ENCODE peak calls at places on chromosomes 5 and 9, in ten cellular contexts. I, O, T, R, M, C, F, W, Y and E are unnamed samples. For H3K4me1, the result is how much of the 10 kb centered on the place peaks cover.

GRCh38 chr5:68272289-68272688 is 56.7 kb downstream of the PIK3R1 start:
- DNase-seq in Y (no peak), R (no peak), O (no peak), F (no peak), I (no peak), T (no peak), W (no peak), C (no peak), M (no peak), E (no peak)

GRCh38 chr5:62886603-62887315 is 308.1 kb downstream of the LRRC70 start:
- DNase-seq in T (no peak), I (no peak), M (no peak), W (no peak), F (no peak), Y (no peak), R (no peak), C (no peak), O (peak), E (no peak)

GRCh38 chr9:131650254-131650653 is 89.6 kb downstream of the RAPGEF1 start:
- DNase-seq in R (no peak), C (no peak), I (no peak), W (no peak), T (peak), Y (peak), M (no peak), F (no peak), O (peak), E (no peak)

GRCh38 chr5:91118802-91119201 is 264.3 kb downstream of the ARRDC3 start:
- DNase-seq in M (no peak), C (no peak), T (no peak), R (no peak), Y (no peak), I (no peak), F (no peak), W (no peak), O (no peak), E (no peak)

GRCh38 chr9:134063088-134063875 is 4.5 kb downstream of the BRD3 start:
- DNase-seq in R (no peak), O (no peak), Y (no peak), W (no peak), C (no peak), I (no peak), F (no peak), M (no peak), T (peak), E (no peak)

GRCh38 chr9:117622347-117622746 is 81.9 kb upstream of the TLR4 start:
- DNase-seq in R (no peak), O (no peak), Y (no peak), T (no peak), I (no peak), W (no peak), C (no peak), M (peak), F (no peak), E (no peak)

GRCh38 chr5:110900829-110901228 is 162.0 kb downstream of the SLC25A46 start:
- DNase-seq in R (no peak), O (peak), C (no peak), F (no peak), I (no peak), T (no peak), M (no peak), Y (peak), W (no peak), E (no peak)

GRCh38 chr9:134971196-134971595 is 53.5 kb upstream of the FCN1 start:
- DNase-seq in Y (no peak), I (no peak), C (no peak), T (peak), W (no peak), M (no peak), F (no peak), O (no peak), R (no peak), E (no peak)

GRCh38 chr5:80068237-80068636 is 33.1 kb downstream of the THBS4 start:
- DNase-seq in M (no peak), C (no peak), O (no peak), I (no peak), W (no peak), F (no peak), T (no peak), Y (no peak), R (no peak), E (no peak)

GRCh38 chr5:7261049-7261448 is 134.9 kb upstream of the ADCY2 start:
- DNase-seq in W (no peak), O (peak), C (peak), R (no peak), Y (peak), F (no peak), M (peak), I (no peak), T (no peak), E (no peak)

GRCh38 chr5:174581483-174581882 is 142.9 kb upstream of the MSX2 start:
- DNase-seq in F (no peak), T (no peak), O (no peak), M (peak), R (no peak), C (no peak), W (no peak), I (no peak), Y (peak), E (no peak)

GRCh38 chr9:79431019-79431679 is 140.6 kb upstream of the TLE4 start:
- DNase-seq in Y (peak), T (no peak), O (peak), M (no peak), I (no peak), F (no peak), C (no peak), W (no peak), R (no peak), E (no peak)

GRCh38 chr9:129350143-129350935 is 172.3 kb upstream of the IER5L start:
- DNase-seq in R (no peak), Y (no peak), I (no peak), M (no peak), W (no peak), F (no peak), T (no peak), C (no peak), O (no peak), E (no peak)

GRCh38 chr9:129352157-129352870 is 174.3 kb upstream of the IER5L start:
- DNase-seq in M (no peak), I (peak), F (no peak), R (no peak), W (peak), Y (no peak), T (no peak), O (no peak), C (peak), E (no peak)

GRCh38 chr9:129353697-129354336 is 175.8 kb upstream of the IER5L start:
- DNase-seq in Y (no peak), I (no peak), R (no peak), O (no peak), W (no peak), M (no peak), C (no peak), T (no peak), F (no peak), E (no peak)

GRCh38 chr9:129351058-129351641 is 173.1 kb upstream of the IER5L start:
- DNase-seq in I (peak), C (peak), T (no peak), Y (no peak), W (peak), O (no peak), M (no peak), R (no peak), F (no peak), E (no peak)

GRCh38 chr9:129351642-129352151 is 173.6 kb upstream of the IER5L start:
- DNase-seq in W (peak), Y (no peak), I (peak), T (no peak), R (no peak), O (no peak), M (no peak), F (no peak), C (no peak), E (no peak)
- H3K4me1 ChIP-seq in W (under half), Y (half or more), I (under half), T (under half), R (under half), O (under half), M (under half), F (under half), C (under half), E (under half)

GRCh38 chr9:113056191-113057106 is at the start of gene ZFP37:
- DNase-seq in W (peak), C (peak), R (peak), F (peak), T (peak), M (peak), Y (peak), O (peak), I (peak), E (peak)

DNA sequence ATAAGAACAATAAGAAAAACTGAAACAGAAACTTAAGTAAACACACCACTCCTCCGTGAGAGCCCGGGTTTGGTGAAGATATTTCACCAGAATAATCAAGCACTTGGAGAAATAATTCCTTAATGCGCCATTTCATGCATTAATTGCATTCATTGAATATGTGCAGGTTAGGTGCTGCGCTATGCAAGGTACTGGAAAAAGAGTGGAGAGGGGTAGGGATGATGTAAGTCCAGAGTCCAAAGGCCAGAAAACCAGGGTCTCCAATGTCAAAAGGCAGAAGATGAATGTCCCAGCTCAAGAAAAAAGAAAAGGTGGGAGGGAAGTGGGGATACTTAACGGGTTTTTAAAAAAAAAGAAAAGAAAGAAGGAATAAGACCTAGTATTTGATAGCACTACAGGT is 669 bp upstream of the ZFP37 start:
- DNase-seq in I (no peak), Y (peak), W (no peak), O (no peak), F (no peak), M (no peak), T (no peak), C (no peak), R (no peak), E (no peak)
- H3K27ac ChIP-seq in I (no peak), Y (peak), W (peak), O (no peak), F (peak), M (no peak), T (peak), C (no peak), R (no peak), E (peak)

DNA sequence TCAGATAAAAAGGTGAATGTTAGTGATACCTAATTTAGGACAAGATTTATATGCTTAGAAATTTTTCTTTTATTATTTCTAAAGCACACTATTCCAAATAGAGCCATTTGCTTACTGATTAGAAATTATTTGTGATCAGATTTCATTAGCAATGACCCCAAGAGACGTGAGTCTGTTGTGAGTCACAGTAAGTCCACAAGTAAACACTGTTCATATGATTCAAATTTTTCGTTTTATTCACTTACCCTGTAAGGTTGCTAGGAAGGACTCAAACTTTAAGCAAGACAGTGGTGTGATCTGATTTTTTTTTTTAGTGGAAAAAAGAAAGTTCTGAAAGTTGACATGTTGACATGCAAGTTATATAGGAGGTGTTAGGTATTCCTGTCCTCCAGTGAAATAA is 1.2 kb downstream of the CARD6 start:
- DNase-seq in M (peak), F (no peak), Y (no peak), W (no peak), T (no peak), I (no peak), R (no peak), C (no peak), O (no peak), E (no peak)
- H3K4me1 ChIP-seq in M (under half), F (under half), Y (under half), W (under half), T (under half), I (under half), R (under half), C (under half), O (under half), E (under half)

GRCh38 chr9:137682431-137682991 is 63.7 kb downstream of the EHMT1 start:
- DNase-seq in I (no peak), O (no peak), R (no peak), W (no peak), M (no peak), Y (no peak), C (no peak), F (no peak), T (no peak), E (no peak)
- H3K27ac ChIP-seq in I (no peak), O (no peak), R (no peak), W (no peak), M (no peak), Y (no peak), C (no peak), F (no peak), T (no peak), E (no peak)

GRCh38 chr5:151151263-151151660 is 6.3 kb downstream of the ANXA6 start:
- DNase-seq in W (no peak), O (no peak), F (no peak), C (no peak), T (no peak), R (no peak), M (no peak), Y (no peak), I (no peak), E (peak)
- H3K4me1 ChIP-seq in W (under half), O (under half), F (half or more), C (under half), T (half or more), R (half or more), M (under half), Y (under half), I (under half), E (half or more)

DNA sequence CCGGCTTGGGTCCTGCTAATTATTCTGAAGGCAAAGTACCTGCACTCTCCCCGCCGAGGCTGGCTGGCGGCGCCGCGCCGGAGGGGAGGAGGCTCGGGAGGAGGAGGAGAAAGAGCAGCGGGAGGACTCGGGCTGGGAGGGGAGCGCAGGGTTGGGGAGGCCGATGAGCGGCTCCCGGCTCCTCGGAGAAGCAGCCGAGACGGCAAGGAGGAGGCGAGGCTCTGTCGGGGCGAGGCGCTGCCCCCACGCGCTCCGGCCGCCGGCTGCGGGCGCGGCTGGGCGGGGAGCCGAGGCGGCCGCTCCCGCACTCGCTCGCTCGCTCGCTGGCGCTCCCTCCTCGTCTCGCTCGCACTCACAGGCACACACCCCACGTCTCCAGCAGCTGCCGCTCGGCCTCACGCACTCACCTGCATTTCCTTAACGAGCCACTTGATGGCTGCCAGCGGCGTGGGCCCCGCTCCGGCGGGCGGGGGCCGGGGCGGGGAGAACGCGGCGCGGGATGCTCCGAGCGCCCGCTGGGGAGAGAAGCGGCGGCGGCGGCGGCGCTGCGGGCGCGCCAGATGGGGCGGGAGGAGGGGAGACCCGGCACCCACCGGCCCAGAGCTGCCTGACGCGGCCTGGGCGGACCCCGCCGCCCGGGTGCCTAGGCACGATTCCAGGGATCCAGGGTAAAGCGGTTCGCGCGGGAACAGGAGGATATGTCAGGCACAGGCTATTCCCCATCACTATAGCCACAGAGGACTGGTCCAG is at the start of gene PTPRD:
- DNase-seq in O (peak), Y (peak), C (peak), T (no peak), M (peak), I (no peak), R (peak), W (no peak), F (no peak), E (no peak)
- H3K27ac ChIP-seq in O (no peak), Y (peak), C (no peak), T (no peak), M (no peak), I (no peak), R (no peak), W (no peak), F (no peak), E (no peak)

GRCh38 chr5:95810305-95811125 is 12.0 kb downstream of the GLRX start:
- DNase-seq in C (no peak), I (no peak), T (no peak), M (no peak), O (no peak), W (no peak), Y (no peak), R (no peak), F (no peak), E (no peak)
- H3K4me1 ChIP-seq in C (under half), I (under half), T (under half), M (under half), O (under half), W (under half), Y (half or more), R (half or more), F (half or more), E (half or more)